ENCODE peak calls at places on chromosomes 16 and 17, in nine cellular contexts. C, B, G, O, V, U, S, Q and E are unnamed samples.
A peak's percentile ranks its signal among the peaks of the same experiment; 100 is the strongest.

GRCh38 chr17:40025991-40026815 is 11.0 kb downstream of the CSF3 start:
- DNase-seq in G (no peak), V (no peak), Q (no peak), C (no peak), S (no peak), U (no peak), B (no peak), O (no peak), E (no peak)

GRCh38 chr17:17042851-17043667 is 802 bp downstream of the MPRIP start:
- DNase-seq in U (peak; percentile 48), O (no peak), C (no peak), V (no peak), S (no peak), G (no peak), B (no peak), Q (no peak), E (peak; percentile 71)

GRCh38 chr16:50862818-50863672 is 121.2 kb downstream of the CYLD start:
- DNase-seq in C (peak; percentile 45), O (no peak), B (no peak), U (no peak), V (no peak), S (peak; percentile 58), G (peak; percentile 90), Q (no peak), E (no peak)

GRCh38 chr16:13307255-13307654 is 405.9 kb downstream of the SHISA9 start:
- DNase-seq in V (no peak), G (no peak), O (no peak), B (no peak), U (no peak), C (no peak), S (no peak), Q (no peak), E (no peak)

GRCh38 chr16:58475220-58475619 is 24.7 kb upstream of the NDRG4 start:
- DNase-seq in O (no peak), C (no peak), Q (no peak), S (no peak), U (no peak), V (no peak), B (no peak), G (no peak), E (no peak)

GRCh38 chr16:89893642-89894548 is 20.5 kb downstream of the TCF25 start:
- DNase-seq in Q (no peak), O (no peak), U (no peak), C (no peak), V (no peak), S (no peak), B (no peak), G (no peak), E (no peak)

GRCh38 chr16:27217256-27217655 is 13.9 kb downstream of the KDM8 start:
- DNase-seq in V (no peak), C (peak; percentile 62), S (no peak), U (no peak), G (no peak), O (no peak), Q (no peak), B (no peak), E (no peak)

GRCh38 chr17:622356-622755 is 92.3 kb downstream of the VPS53 start:
- DNase-seq in U (no peak), C (no peak), B (no peak), Q (no peak), O (no peak), V (no peak), S (no peak), G (no peak), E (no peak)

GRCh38 chr16:51951668-51952298 is 595.2 kb downstream of the TOX3 start:
- DNase-seq in U (no peak), V (no peak), B (no peak), G (no peak), O (no peak), Q (no peak), S (no peak), C (no peak), E (no peak)

GRCh38 chr16:66416981-66417700 is 10.0 kb upstream of the BEAN1 start:
- DNase-seq in G (no peak), U (no peak), C (no peak), S (no peak), B (no peak), Q (no peak), O (no peak), V (no peak), E (no peak)

GRCh38 chr16:57734308-57734924 is 1.2 kb upstream of the KATNB1 start:
- DNase-seq in O (no peak), S (no peak), B (no peak), G (no peak), V (no peak), U (no peak), Q (no peak), C (no peak), E (no peak)

GRCh38 chr16:16029431-16030011 is 80.1 kb downstream of the ABCC1 start:
- DNase-seq in V (no peak), S (no peak), O (no peak), U (no peak), G (no peak), C (no peak), B (no peak), Q (no peak), E (no peak)

GRCh38 chr17:10429416-10430045 is 7.8 kb upstream of the MYH8 start:
- DNase-seq in O (no peak), V (no peak), Q (no peak), B (no peak), C (no peak), S (no peak), U (no peak), G (no peak), E (no peak)

GRCh38 chr17:32486701-32487459 is at the start of gene CDK5R1:
- DNase-seq in V (peak; percentile 77), C (peak; percentile 87), O (no peak), S (no peak), U (no peak), B (peak; percentile 41), G (no peak), Q (peak; percentile 74), E (no peak)

GRCh38 chr17:10745231-10745630 is 15.4 kb upstream of the TMEM220 start:
- DNase-seq in S (peak; percentile 87), V (peak; percentile 40), G (no peak), U (peak; percentile 7), B (no peak), O (peak; percentile 61), Q (no peak), C (no peak), E (no peak)

GRCh38 chr16:50581830-50582229 is 33.6 kb downstream of the NKD1 start:
- DNase-seq in G (no peak), S (no peak), O (no peak), U (no peak), C (no peak), V (no peak), Q (no peak), B (no peak), E (no peak)

GRCh38 chr16:67661864-67662652 is 1.3 kb downstream of the PARD6A start:
- DNase-seq in B (no peak), O (peak; percentile 64), C (no peak), S (no peak), Q (no peak), U (no peak), G (no peak), V (no peak), E (no peak)
- H3K27ac ChIP-seq in B (no peak overlapping the region), O (no peak overlapping the region), C (no peak overlapping the region), S (no peak overlapping the region), Q (peak overlapping the region; percentile 97), U (no peak overlapping the region), G (no peak overlapping the region), V (no peak overlapping the region), E (no peak overlapping the region)

GRCh38 chr16:8946544-8946943 is 17.2 kb downstream of the USP7 start:
- DNase-seq in Q (no peak), C (no peak), U (no peak), O (no peak), B (no peak), G (no peak), S (no peak), V (peak; percentile 63), E (no peak)
- TF ChIP-seq POLR2AphosphoS5 in Q (no peak), C (no peak), U (no peak), O (no peak), B (no peak), G (no peak), S (no peak), V (no peak), E (no peak)

GRCh38 chr16:73065617-73066313 is 17.8 kb upstream of the ZFHX3 start:
- DNase-seq in C (no peak), S (no peak), G (no peak), O (peak; percentile 79), B (no peak), V (peak; percentile 39), Q (no peak), U (no peak), E (no peak)

GRCh38 chr16:73066927-73067670 is 19.2 kb upstream of the ZFHX3 start:
- DNase-seq in V (peak; percentile 55), Q (no peak), U (no peak), O (peak; percentile 70), S (no peak), G (no peak), C (no peak), B (no peak), E (no peak)

GRCh38 chr16:73064996-73065349 is 17.0 kb upstream of the ZFHX3 start:
- DNase-seq in C (no peak), S (no peak), Q (no peak), V (no peak), O (peak; percentile 74), B (no peak), U (no peak), G (no peak), E (no peak)

GRCh38 chr16:73067671-73068545 is 20.0 kb upstream of the ZFHX3 start:
- DNase-seq in S (no peak), V (no peak), C (no peak), B (no peak), U (no peak), O (peak; percentile 58), G (no peak), Q (no peak), E (no peak)

GRCh38 chr16:73066321-73066926 is 18.5 kb upstream of the ZFHX3 start:
- DNase-seq in Q (no peak), S (no peak), U (no peak), C (no peak), V (no peak), G (no peak), O (no peak), B (no peak), E (no peak)
- H3K27ac ChIP-seq in Q (peak overlapping the region; percentile 87), S (peak overlapping the region; percentile 28), U (peak overlapping the region; percentile 49), C (no peak overlapping the region), V (peak overlapping the region; percentile 91), G (peak overlapping the region; percentile 86), O (peak overlapping the region; percentile 90), B (no peak overlapping the region), E (no peak overlapping the region)

DNA sequence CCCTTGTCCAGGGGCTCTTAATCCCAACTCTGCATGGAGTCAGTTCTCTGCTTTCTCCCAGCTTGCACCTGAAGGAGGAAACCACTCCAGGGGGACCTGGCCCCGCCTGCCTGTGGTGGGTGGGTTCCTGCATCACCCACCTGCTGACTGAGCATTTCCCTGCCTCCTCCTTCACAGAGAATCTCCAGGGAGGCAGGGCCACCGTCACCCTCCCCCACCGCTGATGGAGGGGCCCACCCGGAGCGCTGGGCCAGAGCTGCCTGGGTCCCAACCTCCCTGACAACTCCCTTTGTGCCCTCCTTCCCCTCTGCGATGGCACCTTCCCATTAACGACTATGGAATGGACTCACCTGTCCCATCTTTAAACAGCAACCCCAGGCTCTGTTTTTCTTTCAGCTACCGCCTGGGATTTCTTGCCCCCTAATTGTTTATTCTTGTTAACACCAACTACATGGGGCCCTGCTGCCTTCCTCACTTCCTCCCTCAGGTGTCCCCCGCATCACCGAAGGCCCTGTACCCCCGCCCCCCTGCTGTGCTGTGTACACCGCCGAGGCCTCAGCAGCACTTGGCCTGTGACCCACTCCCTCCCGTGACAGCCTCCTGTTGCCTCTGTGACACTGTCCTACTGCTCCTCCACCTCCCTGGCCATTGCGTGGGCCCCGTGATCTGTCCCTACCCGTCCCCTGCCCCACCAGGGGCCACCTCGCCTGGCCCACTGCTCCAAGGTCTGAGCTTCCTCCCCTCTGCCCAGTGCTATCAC is 842 bp upstream of the TEDC2 start:
- DNase-seq in V (no peak), B (no peak), O (no peak), U (no peak), G (no peak), Q (no peak), S (no peak), C (no peak), E (no peak)
- TF ChIP-seq POLR2AphosphoS5 in V (no peak), B (no peak), O (no peak), U (no peak), G (no peak), Q (no peak), S (no peak), C (no peak), E (no peak)